ENCODE peak calls at places on chromosome 22, in seven cellular contexts. One of them, this sample, is unnamed.

GRCh38 chr22:49201046-49201970 is 626.4 kb downstream of the BRD1 start:
- DNase-seq in endodermal cell: peak; percentile 25
- DNase-seq in dorsolateral prefrontal cortex: peak; percentile 15
- DNase-seq in IMR-90: no peak
- DNase-seq in lower lobe of right lung: peak; percentile 32
- DNase-seq in astrocyte of the spinal cord: no peak
- DNase-seq in uterus: peak; percentile 1
- DNase-seq in this sample: no peak

GRCh38 chr22:19166421-19166820 is 12.1 kb downstream of the SLC25A1 start:
- DNase-seq in endodermal cell: no peak
- DNase-seq in dorsolateral prefrontal cortex: no peak
- DNase-seq in IMR-90: no peak
- DNase-seq in lower lobe of right lung: no peak
- DNase-seq in astrocyte of the spinal cord: no peak
- DNase-seq in uterus: no peak
- DNase-seq in this sample: no peak

GRCh38 chr22:19122752-19123492 is 710 bp upstream of the DGCR2 start:
- DNase-seq in endodermal cell: no peak
- DNase-seq in dorsolateral prefrontal cortex: no peak
- DNase-seq in IMR-90: peak; percentile 5
- DNase-seq in lower lobe of right lung: no peak
- DNase-seq in astrocyte of the spinal cord: no peak
- DNase-seq in uterus: no peak
- DNase-seq in this sample: peak; percentile 27

GRCh38 chr22:50027639-50028537 is 15.3 kb upstream of the IL17REL start:
- DNase-seq in endodermal cell: no peak
- DNase-seq in dorsolateral prefrontal cortex: peak; percentile 57
- DNase-seq in IMR-90: peak; percentile 13
- DNase-seq in lower lobe of right lung: peak; percentile 60
- DNase-seq in astrocyte of the spinal cord: no peak
- DNase-seq in uterus: no peak
- DNase-seq in this sample: no peak

GRCh38 chr22:41910050-41910598 is 4.8 kb downstream of the SHISA8 start:
- DNase-seq in endodermal cell: peak; percentile 88
- DNase-seq in dorsolateral prefrontal cortex: no peak
- DNase-seq in IMR-90: no peak
- DNase-seq in lower lobe of right lung: no peak
- DNase-seq in astrocyte of the spinal cord: no peak
- DNase-seq in uterus: no peak
- DNase-seq in this sample: no peak

GRCh38 chr22:47197735-47198500 is 435.5 kb downstream of the TBC1D22A start:
- DNase-seq in endodermal cell: peak; percentile 41
- DNase-seq in dorsolateral prefrontal cortex: no peak
- DNase-seq in IMR-90: no peak
- DNase-seq in lower lobe of right lung: no peak
- DNase-seq in astrocyte of the spinal cord: no peak
- DNase-seq in uterus: no peak
- DNase-seq in this sample: no peak

GRCh38 chr22:25067851-25068421 is 115.4 kb downstream of the KIAA1671 start:
- DNase-seq in endodermal cell: no peak
- DNase-seq in dorsolateral prefrontal cortex: peak; percentile 82
- DNase-seq in IMR-90: no peak
- DNase-seq in lower lobe of right lung: peak; percentile 52
- DNase-seq in astrocyte of the spinal cord: no peak
- DNase-seq in uterus: no peak
- DNase-seq in this sample: no peak

GRCh38 chr22:19943665-19944026 is 2.0 kb upstream of the TXNRD2 start:
- DNase-seq in endodermal cell: no peak
- DNase-seq in dorsolateral prefrontal cortex: no peak
- DNase-seq in IMR-90: peak; percentile 76
- DNase-seq in lower lobe of right lung: peak; percentile 48
- DNase-seq in astrocyte of the spinal cord: peak; percentile 78
- DNase-seq in uterus: no peak
- DNase-seq in this sample: peak; percentile 72

GRCh38 chr22:39967103-39967829 is 7.1 kb downstream of the TMA7B start:
- DNase-seq in endodermal cell: no peak
- DNase-seq in dorsolateral prefrontal cortex: no peak
- DNase-seq in IMR-90: peak; percentile 45
- DNase-seq in lower lobe of right lung: no peak
- DNase-seq in astrocyte of the spinal cord: peak; percentile 78
- DNase-seq in uterus: no peak
- DNase-seq in this sample: peak; percentile 56

GRCh38 chr22:17266261-17266971 is 47.2 kb upstream of the ADA2 start:
- DNase-seq in endodermal cell: peak; percentile 96
- DNase-seq in dorsolateral prefrontal cortex: no peak
- DNase-seq in IMR-90: no peak
- DNase-seq in lower lobe of right lung: no peak
- DNase-seq in astrocyte of the spinal cord: peak; percentile 21
- DNase-seq in uterus: no peak
- DNase-seq in this sample: no peak

GRCh38 chr22:23801886-23802377 is 15.2 kb downstream of the SMARCB1 start:
- DNase-seq in endodermal cell: peak; percentile 28
- DNase-seq in dorsolateral prefrontal cortex: no peak
- DNase-seq in IMR-90: no peak
- DNase-seq in lower lobe of right lung: peak; percentile 15
- DNase-seq in astrocyte of the spinal cord: no peak
- DNase-seq in uterus: no peak
- DNase-seq in this sample: no peak

GRCh38 chr22:29470159-29470855 is 9.7 kb upstream of the NEFH start:
- DNase-seq in endodermal cell: peak; percentile 98
- DNase-seq in dorsolateral prefrontal cortex: peak; percentile 72
- DNase-seq in IMR-90: peak; percentile 24
- DNase-seq in lower lobe of right lung: peak; percentile 76
- DNase-seq in astrocyte of the spinal cord: peak; percentile 41
- DNase-seq in uterus: no peak
- DNase-seq in this sample: peak; percentile 68

GRCh38 chr22:21026783-21027692 is 5.3 kb downstream of the SLC7A4 start:
- DNase-seq in endodermal cell: no peak
- DNase-seq in dorsolateral prefrontal cortex: peak; percentile 79
- DNase-seq in IMR-90: peak; percentile 68
- DNase-seq in lower lobe of right lung: no peak
- DNase-seq in astrocyte of the spinal cord: peak; percentile 59
- DNase-seq in uterus: no peak
- DNase-seq in this sample: peak; percentile 79

GRCh38 chr22:19727310-19728150 is 4.2 kb downstream of the GP1BB start:
- DNase-seq in endodermal cell: no peak
- DNase-seq in dorsolateral prefrontal cortex: no peak
- DNase-seq in IMR-90: no peak
- DNase-seq in lower lobe of right lung: no peak
- DNase-seq in astrocyte of the spinal cord: no peak
- DNase-seq in uterus: no peak
- DNase-seq in this sample: no peak

GRCh38 chr22:29320546-29320945 is 5.0 kb upstream of the RASL10A start:
- DNase-seq in endodermal cell: no peak
- DNase-seq in dorsolateral prefrontal cortex: no peak
- DNase-seq in IMR-90: no peak
- DNase-seq in lower lobe of right lung: no peak
- DNase-seq in astrocyte of the spinal cord: no peak
- DNase-seq in uterus: no peak
- DNase-seq in this sample: no peak

GRCh38 chr22:24953294-24954113 is 988 bp downstream of the KIAA1671 start:
- DNase-seq in endodermal cell: peak; percentile 69
- DNase-seq in dorsolateral prefrontal cortex: no peak
- DNase-seq in IMR-90: no peak
- DNase-seq in lower lobe of right lung: peak; percentile 65
- DNase-seq in astrocyte of the spinal cord: no peak
- DNase-seq in uterus: peak; percentile 27
- DNase-seq in this sample: no peak

GRCh38 chr22:41206719-41207118 is 1.6 kb downstream of the L3MBTL2 start:
- DNase-seq in endodermal cell: no peak
- DNase-seq in dorsolateral prefrontal cortex: no peak
- DNase-seq in IMR-90: no peak
- DNase-seq in lower lobe of right lung: no peak
- DNase-seq in astrocyte of the spinal cord: no peak
- DNase-seq in uterus: no peak
- DNase-seq in this sample: no peak

GRCh38 chr22:17980638-17981051 is 43.7 kb downstream of the MICAL3 start:
- DNase-seq in endodermal cell: no peak
- DNase-seq in dorsolateral prefrontal cortex: no peak
- DNase-seq in IMR-90: peak; percentile 48
- DNase-seq in lower lobe of right lung: peak; percentile 56
- DNase-seq in astrocyte of the spinal cord: no peak
- DNase-seq in uterus: no peak
- DNase-seq in this sample: peak; percentile 18

GRCh38 chr22:20606041-20606783 is 98.8 kb downstream of the MED15 start:
- DNase-seq in endodermal cell: peak; percentile 97
- DNase-seq in dorsolateral prefrontal cortex: no peak
- DNase-seq in IMR-90: peak; percentile 59
- DNase-seq in lower lobe of right lung: peak; percentile 91
- DNase-seq in astrocyte of the spinal cord: peak; percentile 55
- DNase-seq in uterus: no peak
- DNase-seq in this sample: peak; percentile 73

GRCh38 chr22:39839917-39840510 is 53.5 kb downstream of the ENTHD1 start:
- DNase-seq in endodermal cell: no peak
- DNase-seq in dorsolateral prefrontal cortex: no peak
- DNase-seq in IMR-90: no peak
- DNase-seq in lower lobe of right lung: no peak
- DNase-seq in astrocyte of the spinal cord: no peak
- DNase-seq in uterus: no peak
- DNase-seq in this sample: no peak

GRCh38 chr22:30893434-30894370 is 74.9 kb downstream of the MORC2 start:
- DNase-seq in endodermal cell: peak; percentile 33
- DNase-seq in dorsolateral prefrontal cortex: no peak
- DNase-seq in IMR-90: no peak
- DNase-seq in lower lobe of right lung: no peak
- DNase-seq in astrocyte of the spinal cord: no peak
- DNase-seq in uterus: no peak
- DNase-seq in this sample: no peak

GRCh38 chr22:20258584-20259335 is 9.4 kb downstream of the RTN4R start:
- DNase-seq in endodermal cell: no peak
- DNase-seq in dorsolateral prefrontal cortex: no peak
- DNase-seq in IMR-90: no peak
- DNase-seq in lower lobe of right lung: no peak
- DNase-seq in astrocyte of the spinal cord: no peak
- DNase-seq in uterus: no peak
- DNase-seq in this sample: no peak

GRCh38 chr22:35552846-35553245 is 12.2 kb downstream of the RASD2 start:
- DNase-seq in endodermal cell: no peak
- DNase-seq in dorsolateral prefrontal cortex: no peak
- DNase-seq in IMR-90: no peak
- DNase-seq in lower lobe of right lung: no peak
- DNase-seq in astrocyte of the spinal cord: no peak
- DNase-seq in uterus: no peak
- DNase-seq in this sample: no peak

GRCh38 chr22:35482974-35483373 is 57.7 kb upstream of the RASD2 start:
- DNase-seq in endodermal cell: no peak
- DNase-seq in dorsolateral prefrontal cortex: no peak
- DNase-seq in IMR-90: no peak
- DNase-seq in lower lobe of right lung: no peak
- DNase-seq in astrocyte of the spinal cord: no peak
- DNase-seq in uterus: no peak
- DNase-seq in this sample: no peak

GRCh38 chr22:24178502-24179440 is 2.5 kb upstream of the SUSD2 start:
- DNase-seq in endodermal cell: peak; percentile 76
- DNase-seq in dorsolateral prefrontal cortex: no peak
- DNase-seq in IMR-90: no peak
- DNase-seq in lower lobe of right lung: no peak
- DNase-seq in astrocyte of the spinal cord: no peak
- DNase-seq in uterus: no peak
- DNase-seq in this sample: peak; percentile 30

GRCh38 chr22:32119568-32120235 is 39.4 kb downstream of the C22orf42 start:
- DNase-seq in endodermal cell: no peak
- DNase-seq in dorsolateral prefrontal cortex: no peak
- DNase-seq in IMR-90: no peak
- DNase-seq in lower lobe of right lung: no peak
- DNase-seq in astrocyte of the spinal cord: no peak
- DNase-seq in uterus: no peak
- DNase-seq in this sample: no peak
- TF ChIP-seq CTCF in endodermal cell: peak; percentile 63
- TF ChIP-seq CTCF in dorsolateral prefrontal cortex: no peak
- TF ChIP-seq CTCF in IMR-90: no peak
- TF ChIP-seq CTCF in lower lobe of right lung: no peak
- TF ChIP-seq CTCF in astrocyte of the spinal cord: no peak
- TF ChIP-seq CTCF in uterus: no peak
- TF ChIP-seq CTCF in this sample: no peak

GRCh38 chr22:43088979-43089717 is at the start of gene TTLL1:
- DNase-seq in endodermal cell: peak; percentile 97
- DNase-seq in dorsolateral prefrontal cortex: peak; percentile 88
- DNase-seq in IMR-90: peak; percentile 75
- DNase-seq in lower lobe of right lung: peak; percentile 95
- DNase-seq in astrocyte of the spinal cord: peak; percentile 89
- DNase-seq in uterus: peak; percentile 75
- DNase-seq in this sample: peak; percentile 85
- TF ChIP-seq CTCF in endodermal cell: peak; percentile 35
- TF ChIP-seq CTCF in dorsolateral prefrontal cortex: no peak
- TF ChIP-seq CTCF in IMR-90: no peak
- TF ChIP-seq CTCF in lower lobe of right lung: no peak
- TF ChIP-seq CTCF in astrocyte of the spinal cord: no peak
- TF ChIP-seq CTCF in uterus: peak; percentile 13
- TF ChIP-seq CTCF in this sample: peak; percentile 11

GRCh38 chr22:38513063-38513462 is 7.0 kb upstream of the DDX17 start:
- DNase-seq in endodermal cell: peak; percentile 85
- DNase-seq in dorsolateral prefrontal cortex: no peak
- DNase-seq in IMR-90: no peak
- DNase-seq in lower lobe of right lung: no peak
- DNase-seq in astrocyte of the spinal cord: no peak
- DNase-seq in uterus: no peak
- DNase-seq in this sample: no peak
- TF ChIP-seq CTCF in endodermal cell: peak; percentile 75
- TF ChIP-seq CTCF in dorsolateral prefrontal cortex: no peak
- TF ChIP-seq CTCF in IMR-90: no peak
- TF ChIP-seq CTCF in lower lobe of right lung: no peak
- TF ChIP-seq CTCF in astrocyte of the spinal cord: no peak
- TF ChIP-seq CTCF in uterus: no peak
- TF ChIP-seq CTCF in this sample: no peak

GRCh38 chr22:37745548-37746365 is 48.9 kb downstream of the TRIOBP start:
- DNase-seq in endodermal cell: peak; percentile 95
- DNase-seq in dorsolateral prefrontal cortex: peak; percentile 87
- DNase-seq in IMR-90: peak; percentile 84
- DNase-seq in lower lobe of right lung: peak; percentile 96
- DNase-seq in astrocyte of the spinal cord: peak; percentile 91
- DNase-seq in uterus: peak; percentile 92
- DNase-seq in this sample: peak; percentile 84
- TF ChIP-seq CTCF in endodermal cell: no peak
- TF ChIP-seq CTCF in dorsolateral prefrontal cortex: no peak
- TF ChIP-seq CTCF in IMR-90: no peak
- TF ChIP-seq CTCF in lower lobe of right lung: no peak
- TF ChIP-seq CTCF in astrocyte of the spinal cord: no peak
- TF ChIP-seq CTCF in uterus: no peak
- TF ChIP-seq CTCF in this sample: no peak

DNA sequence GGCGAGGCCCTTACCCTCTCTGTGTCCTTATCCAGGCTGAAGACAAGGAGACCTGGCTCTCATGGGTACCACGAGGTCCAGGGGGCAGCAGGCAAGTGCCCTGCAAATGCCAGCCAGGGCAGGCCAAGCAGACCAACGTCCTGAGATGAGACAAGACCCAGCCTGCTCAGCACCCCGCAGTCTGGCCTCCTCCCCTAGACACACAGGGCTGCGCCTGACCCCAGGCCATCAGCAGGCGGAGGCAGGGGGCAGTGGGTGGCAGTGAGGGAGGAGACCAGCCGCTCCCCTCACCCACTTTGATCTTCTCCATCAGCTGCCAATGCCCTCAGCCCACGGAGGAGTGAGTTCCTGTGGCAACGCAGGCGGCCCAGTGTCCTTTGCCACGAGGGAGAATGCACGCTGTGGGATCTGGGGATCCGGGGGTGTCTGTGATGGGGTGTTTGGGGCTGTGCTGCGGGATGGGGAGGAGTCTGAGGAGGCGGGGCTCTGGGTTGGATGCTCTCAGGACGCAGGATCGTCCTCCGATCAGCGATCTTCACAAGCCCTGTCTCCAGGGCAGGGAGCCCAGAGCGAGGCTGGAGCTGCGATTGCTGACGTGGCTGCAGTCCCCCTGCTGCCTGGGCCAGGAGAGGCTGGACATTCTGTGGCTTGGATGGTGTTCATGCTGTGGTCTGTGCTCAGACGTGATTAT is 30.5 kb upstream of the PPARA start:
- DNase-seq in endodermal cell: no peak
- DNase-seq in dorsolateral prefrontal cortex: no peak
- DNase-seq in IMR-90: peak; percentile 74
- DNase-seq in lower lobe of right lung: no peak
- DNase-seq in astrocyte of the spinal cord: peak; percentile 82
- DNase-seq in uterus: peak; percentile 73
- DNase-seq in this sample: peak; percentile 84
- TF ChIP-seq CTCF in endodermal cell: no peak
- TF ChIP-seq CTCF in dorsolateral prefrontal cortex: no peak
- TF ChIP-seq CTCF in IMR-90: no peak
- TF ChIP-seq CTCF in lower lobe of right lung: no peak
- TF ChIP-seq CTCF in astrocyte of the spinal cord: peak; percentile 6
- TF ChIP-seq CTCF in uterus: no peak
- TF ChIP-seq CTCF in this sample: peak; percentile 11